ENCODE peak calls at places on chromosome 13, in nine cellular contexts. One of them, this sample, is unnamed.

GRCh38 chr13:113207890-113208423 is 512 bp downstream of the PCID2 start:
- DNase-seq in activated T-cell treated with anti-CD3 and anti-CD28 coated beads for 1 hour: no peak
- DNase-seq in left ventricle myocardium inferior: peak; percentile 35
- DNase-seq in AG04450: no peak
- DNase-seq in substantia nigra: no peak
- DNase-seq in aorta: peak; percentile 86
- DNase-seq in activated naive CD8-positive, alpha-beta T cell treated with anti-CD3 and anti-CD28 coated beads, Interleukin-2, amount 10 ng/mL, durations not matched to agents 7 days and 5 days: no peak
- DNase-seq in mucosa of descending colon: peak; percentile 65
- DNase-seq in uterus: no peak
- DNase-seq in this sample: peak; percentile 77

GRCh38 chr13:114127473-114128347 is 4.7 kb downstream of the RASA3 start:
- DNase-seq in activated T-cell treated with anti-CD3 and anti-CD28 coated beads for 1 hour: no peak
- DNase-seq in left ventricle myocardium inferior: no peak
- DNase-seq in AG04450: no peak
- DNase-seq in substantia nigra: no peak
- DNase-seq in aorta: no peak
- DNase-seq in activated naive CD8-positive, alpha-beta T cell treated with anti-CD3 and anti-CD28 coated beads, Interleukin-2, amount 10 ng/mL, durations not matched to agents 7 days and 5 days: no peak
- DNase-seq in mucosa of descending colon: no peak
- DNase-seq in uterus: no peak
- DNase-seq in this sample: no peak

GRCh38 chr13:30619731-30620130 is 2.0 kb downstream of the USPL1 start:
- DNase-seq in activated T-cell treated with anti-CD3 and anti-CD28 coated beads for 1 hour: no peak
- DNase-seq in left ventricle myocardium inferior: no peak
- DNase-seq in AG04450: no peak
- DNase-seq in substantia nigra: no peak
- DNase-seq in aorta: no peak
- DNase-seq in activated naive CD8-positive, alpha-beta T cell treated with anti-CD3 and anti-CD28 coated beads, Interleukin-2, amount 10 ng/mL, durations not matched to agents 7 days and 5 days: no peak
- DNase-seq in mucosa of descending colon: no peak
- DNase-seq in uterus: no peak
- DNase-seq in this sample: peak; percentile 73

GRCh38 chr13:113155201-113155600 is 3.2 kb upstream of the PROZ start:
- DNase-seq in activated T-cell treated with anti-CD3 and anti-CD28 coated beads for 1 hour: no peak
- DNase-seq in left ventricle myocardium inferior: no peak
- DNase-seq in AG04450: no peak
- DNase-seq in substantia nigra: no peak
- DNase-seq in aorta: no peak
- DNase-seq in activated naive CD8-positive, alpha-beta T cell treated with anti-CD3 and anti-CD28 coated beads, Interleukin-2, amount 10 ng/mL, durations not matched to agents 7 days and 5 days: no peak
- DNase-seq in mucosa of descending colon: no peak
- DNase-seq in uterus: no peak
- DNase-seq in this sample: no peak

GRCh38 chr13:51523082-51523518 is 61.2 kb upstream of the WDFY2 start:
- DNase-seq in activated T-cell treated with anti-CD3 and anti-CD28 coated beads for 1 hour: no peak
- DNase-seq in left ventricle myocardium inferior: no peak
- DNase-seq in AG04450: no peak
- DNase-seq in substantia nigra: peak; percentile 0
- DNase-seq in aorta: no peak
- DNase-seq in activated naive CD8-positive, alpha-beta T cell treated with anti-CD3 and anti-CD28 coated beads, Interleukin-2, amount 10 ng/mL, durations not matched to agents 7 days and 5 days: peak; percentile 43
- DNase-seq in mucosa of descending colon: no peak
- DNase-seq in uterus: peak; percentile 37
- DNase-seq in this sample: peak; percentile 38

GRCh38 chr13:79776538-79776937 is 295.6 kb downstream of the NDFIP2 start:
- DNase-seq in activated T-cell treated with anti-CD3 and anti-CD28 coated beads for 1 hour: no peak
- DNase-seq in left ventricle myocardium inferior: no peak
- DNase-seq in AG04450: no peak
- DNase-seq in substantia nigra: no peak
- DNase-seq in aorta: no peak
- DNase-seq in activated naive CD8-positive, alpha-beta T cell treated with anti-CD3 and anti-CD28 coated beads, Interleukin-2, amount 10 ng/mL, durations not matched to agents 7 days and 5 days: no peak
- DNase-seq in mucosa of descending colon: no peak
- DNase-seq in uterus: no peak
- DNase-seq in this sample: peak; percentile 63

GRCh38 chr13:110106726-110107125 is 200.2 kb downstream of the COL4A1 start:
- DNase-seq in activated T-cell treated with anti-CD3 and anti-CD28 coated beads for 1 hour: no peak
- DNase-seq in left ventricle myocardium inferior: peak; percentile 75
- DNase-seq in AG04450: no peak
- DNase-seq in substantia nigra: peak; percentile 17
- DNase-seq in aorta: peak; percentile 85
- DNase-seq in activated naive CD8-positive, alpha-beta T cell treated with anti-CD3 and anti-CD28 coated beads, Interleukin-2, amount 10 ng/mL, durations not matched to agents 7 days and 5 days: no peak
- DNase-seq in mucosa of descending colon: no peak
- DNase-seq in uterus: peak; percentile 56
- DNase-seq in this sample: no peak

GRCh38 chr13:34162545-34162936 is 344.6 kb downstream of the RFC3 start:
- DNase-seq in activated T-cell treated with anti-CD3 and anti-CD28 coated beads for 1 hour: no peak
- DNase-seq in left ventricle myocardium inferior: no peak
- DNase-seq in AG04450: no peak
- DNase-seq in substantia nigra: no peak
- DNase-seq in aorta: no peak
- DNase-seq in activated naive CD8-positive, alpha-beta T cell treated with anti-CD3 and anti-CD28 coated beads, Interleukin-2, amount 10 ng/mL, durations not matched to agents 7 days and 5 days: no peak
- DNase-seq in mucosa of descending colon: no peak
- DNase-seq in uterus: no peak
- DNase-seq in this sample: no peak

GRCh38 chr13:101576977-101577376 is 124.5 kb downstream of the ITGBL1 start:
- DNase-seq in activated T-cell treated with anti-CD3 and anti-CD28 coated beads for 1 hour: no peak
- DNase-seq in left ventricle myocardium inferior: no peak
- DNase-seq in AG04450: no peak
- DNase-seq in substantia nigra: no peak
- DNase-seq in aorta: no peak
- DNase-seq in activated naive CD8-positive, alpha-beta T cell treated with anti-CD3 and anti-CD28 coated beads, Interleukin-2, amount 10 ng/mL, durations not matched to agents 7 days and 5 days: no peak
- DNase-seq in mucosa of descending colon: no peak
- DNase-seq in uterus: no peak
- DNase-seq in this sample: no peak

GRCh38 chr13:33721719-33722118 is 96.2 kb upstream of the RFC3 start:
- DNase-seq in activated T-cell treated with anti-CD3 and anti-CD28 coated beads for 1 hour: no peak
- DNase-seq in left ventricle myocardium inferior: no peak
- DNase-seq in AG04450: no peak
- DNase-seq in substantia nigra: no peak
- DNase-seq in aorta: no peak
- DNase-seq in activated naive CD8-positive, alpha-beta T cell treated with anti-CD3 and anti-CD28 coated beads, Interleukin-2, amount 10 ng/mL, durations not matched to agents 7 days and 5 days: no peak
- DNase-seq in mucosa of descending colon: no peak
- DNase-seq in uterus: no peak
- DNase-seq in this sample: peak; percentile 79

GRCh38 chr13:113073942-113074341 is 31.6 kb upstream of the F7 start:
- DNase-seq in activated T-cell treated with anti-CD3 and anti-CD28 coated beads for 1 hour: no peak
- DNase-seq in left ventricle myocardium inferior: no peak
- DNase-seq in AG04450: no peak
- DNase-seq in substantia nigra: no peak
- DNase-seq in aorta: no peak
- DNase-seq in activated naive CD8-positive, alpha-beta T cell treated with anti-CD3 and anti-CD28 coated beads, Interleukin-2, amount 10 ng/mL, durations not matched to agents 7 days and 5 days: no peak
- DNase-seq in mucosa of descending colon: no peak
- DNase-seq in uterus: no peak
- DNase-seq in this sample: no peak

GRCh38 chr13:95607363-95607762 is 37.1 kb downstream of the DZIP1 start:
- DNase-seq in activated T-cell treated with anti-CD3 and anti-CD28 coated beads for 1 hour: no peak
- DNase-seq in left ventricle myocardium inferior: no peak
- DNase-seq in AG04450: no peak
- DNase-seq in substantia nigra: no peak
- DNase-seq in aorta: no peak
- DNase-seq in activated naive CD8-positive, alpha-beta T cell treated with anti-CD3 and anti-CD28 coated beads, Interleukin-2, amount 10 ng/mL, durations not matched to agents 7 days and 5 days: no peak
- DNase-seq in mucosa of descending colon: no peak
- DNase-seq in uterus: no peak
- DNase-seq in this sample: no peak

GRCh38 chr13:35764359-35765015 is 288.0 kb upstream of the MAB21L1 start:
- DNase-seq in activated T-cell treated with anti-CD3 and anti-CD28 coated beads for 1 hour: no peak
- DNase-seq in left ventricle myocardium inferior: no peak
- DNase-seq in AG04450: no peak
- DNase-seq in substantia nigra: no peak
- DNase-seq in aorta: no peak
- DNase-seq in activated naive CD8-positive, alpha-beta T cell treated with anti-CD3 and anti-CD28 coated beads, Interleukin-2, amount 10 ng/mL, durations not matched to agents 7 days and 5 days: no peak
- DNase-seq in mucosa of descending colon: no peak
- DNase-seq in uterus: no peak
- DNase-seq in this sample: no peak

GRCh38 chr13:111893071-111893606 is 173.8 kb upstream of the SOX1 start:
- DNase-seq in activated T-cell treated with anti-CD3 and anti-CD28 coated beads for 1 hour: no peak
- DNase-seq in left ventricle myocardium inferior: no peak
- DNase-seq in AG04450: no peak
- DNase-seq in substantia nigra: no peak
- DNase-seq in aorta: peak; percentile 70
- DNase-seq in activated naive CD8-positive, alpha-beta T cell treated with anti-CD3 and anti-CD28 coated beads, Interleukin-2, amount 10 ng/mL, durations not matched to agents 7 days and 5 days: no peak
- DNase-seq in mucosa of descending colon: no peak
- DNase-seq in uterus: no peak
- DNase-seq in this sample: peak; percentile 76

GRCh38 chr13:98821372-98822237 is 69.1 kb upstream of the SLC15A1 start:
- DNase-seq in activated T-cell treated with anti-CD3 and anti-CD28 coated beads for 1 hour: no peak
- DNase-seq in left ventricle myocardium inferior: no peak
- DNase-seq in AG04450: no peak
- DNase-seq in substantia nigra: no peak
- DNase-seq in aorta: no peak
- DNase-seq in activated naive CD8-positive, alpha-beta T cell treated with anti-CD3 and anti-CD28 coated beads, Interleukin-2, amount 10 ng/mL, durations not matched to agents 7 days and 5 days: no peak
- DNase-seq in mucosa of descending colon: no peak
- DNase-seq in uterus: peak; percentile 42
- DNase-seq in this sample: peak; percentile 7

GRCh38 chr13:98141938-98142426 is 912 bp upstream of the FARP1 start:
- DNase-seq in activated T-cell treated with anti-CD3 and anti-CD28 coated beads for 1 hour: no peak
- DNase-seq in left ventricle myocardium inferior: peak; percentile 19
- DNase-seq in AG04450: no peak
- DNase-seq in substantia nigra: no peak
- DNase-seq in aorta: no peak
- DNase-seq in activated naive CD8-positive, alpha-beta T cell treated with anti-CD3 and anti-CD28 coated beads, Interleukin-2, amount 10 ng/mL, durations not matched to agents 7 days and 5 days: no peak
- DNase-seq in mucosa of descending colon: no peak
- DNase-seq in uterus: no peak
- DNase-seq in this sample: peak; percentile 63

GRCh38 chr13:65112123-65113075 is 2117.7 kb downstream of the PCDH9 start:
- DNase-seq in activated T-cell treated with anti-CD3 and anti-CD28 coated beads for 1 hour: no peak
- DNase-seq in left ventricle myocardium inferior: no peak
- DNase-seq in AG04450: no peak
- DNase-seq in substantia nigra: no peak
- DNase-seq in aorta: no peak
- DNase-seq in activated naive CD8-positive, alpha-beta T cell treated with anti-CD3 and anti-CD28 coated beads, Interleukin-2, amount 10 ng/mL, durations not matched to agents 7 days and 5 days: no peak
- DNase-seq in mucosa of descending colon: no peak
- DNase-seq in uterus: no peak
- DNase-seq in this sample: peak; percentile 34

GRCh38 chr13:38875186-38875875 is 115.3 kb downstream of the STOML3 start:
- DNase-seq in activated T-cell treated with anti-CD3 and anti-CD28 coated beads for 1 hour: no peak
- DNase-seq in left ventricle myocardium inferior: no peak
- DNase-seq in AG04450: no peak
- DNase-seq in substantia nigra: no peak
- DNase-seq in aorta: no peak
- DNase-seq in activated naive CD8-positive, alpha-beta T cell treated with anti-CD3 and anti-CD28 coated beads, Interleukin-2, amount 10 ng/mL, durations not matched to agents 7 days and 5 days: no peak
- DNase-seq in mucosa of descending colon: no peak
- DNase-seq in uterus: no peak
- DNase-seq in this sample: no peak

GRCh38 chr13:37954191-37954590 is 84.6 kb upstream of the TRPC4 start:
- DNase-seq in activated T-cell treated with anti-CD3 and anti-CD28 coated beads for 1 hour: no peak
- DNase-seq in left ventricle myocardium inferior: no peak
- DNase-seq in AG04450: no peak
- DNase-seq in substantia nigra: no peak
- DNase-seq in aorta: no peak
- DNase-seq in activated naive CD8-positive, alpha-beta T cell treated with anti-CD3 and anti-CD28 coated beads, Interleukin-2, amount 10 ng/mL, durations not matched to agents 7 days and 5 days: no peak
- DNase-seq in mucosa of descending colon: no peak
- DNase-seq in uterus: no peak
- DNase-seq in this sample: no peak

GRCh38 chr13:26971990-26972888 is 199.4 kb downstream of the USP12 start:
- DNase-seq in activated T-cell treated with anti-CD3 and anti-CD28 coated beads for 1 hour: no peak
- DNase-seq in left ventricle myocardium inferior: no peak
- DNase-seq in AG04450: no peak
- DNase-seq in substantia nigra: no peak
- DNase-seq in aorta: peak; percentile 39
- DNase-seq in activated naive CD8-positive, alpha-beta T cell treated with anti-CD3 and anti-CD28 coated beads, Interleukin-2, amount 10 ng/mL, durations not matched to agents 7 days and 5 days: peak; percentile 46
- DNase-seq in mucosa of descending colon: peak; percentile 84
- DNase-seq in uterus: no peak
- DNase-seq in this sample: peak; percentile 48

GRCh38 chr13:50805805-50806204 is 37.7 kb downstream of the DLEU7 start:
- DNase-seq in activated T-cell treated with anti-CD3 and anti-CD28 coated beads for 1 hour: no peak
- DNase-seq in left ventricle myocardium inferior: no peak
- DNase-seq in AG04450: no peak
- DNase-seq in substantia nigra: no peak
- DNase-seq in aorta: no peak
- DNase-seq in activated naive CD8-positive, alpha-beta T cell treated with anti-CD3 and anti-CD28 coated beads, Interleukin-2, amount 10 ng/mL, durations not matched to agents 7 days and 5 days: no peak
- DNase-seq in mucosa of descending colon: no peak
- DNase-seq in uterus: no peak
- DNase-seq in this sample: peak; percentile 11

GRCh38 chr13:27667946-27668345 is 46.3 kb downstream of the POLR1D start:
- DNase-seq in activated T-cell treated with anti-CD3 and anti-CD28 coated beads for 1 hour: no peak
- DNase-seq in left ventricle myocardium inferior: peak; percentile 22
- DNase-seq in AG04450: no peak
- DNase-seq in substantia nigra: no peak
- DNase-seq in aorta: no peak
- DNase-seq in activated naive CD8-positive, alpha-beta T cell treated with anti-CD3 and anti-CD28 coated beads, Interleukin-2, amount 10 ng/mL, durations not matched to agents 7 days and 5 days: no peak
- DNase-seq in mucosa of descending colon: no peak
- DNase-seq in uterus: no peak
- DNase-seq in this sample: peak; percentile 6

GRCh38 chr13:105670179-105671015 is 865.1 kb downstream of the EFNB2 start:
- DNase-seq in activated T-cell treated with anti-CD3 and anti-CD28 coated beads for 1 hour: no peak
- DNase-seq in left ventricle myocardium inferior: no peak
- DNase-seq in AG04450: no peak
- DNase-seq in substantia nigra: no peak
- DNase-seq in aorta: no peak
- DNase-seq in activated naive CD8-positive, alpha-beta T cell treated with anti-CD3 and anti-CD28 coated beads, Interleukin-2, amount 10 ng/mL, durations not matched to agents 7 days and 5 days: no peak
- DNase-seq in mucosa of descending colon: no peak
- DNase-seq in uterus: no peak
- DNase-seq in this sample: no peak

GRCh38 chr13:59483441-59484116 is 680.1 kb downstream of the DIAPH3 start:
- DNase-seq in activated T-cell treated with anti-CD3 and anti-CD28 coated beads for 1 hour: no peak
- DNase-seq in left ventricle myocardium inferior: peak; percentile 28
- DNase-seq in AG04450: no peak
- DNase-seq in substantia nigra: no peak
- DNase-seq in aorta: no peak
- DNase-seq in activated naive CD8-positive, alpha-beta T cell treated with anti-CD3 and anti-CD28 coated beads, Interleukin-2, amount 10 ng/mL, durations not matched to agents 7 days and 5 days: no peak
- DNase-seq in mucosa of descending colon: no peak
- DNase-seq in uterus: no peak
- DNase-seq in this sample: no peak

GRCh38 chr13:25267715-25268114 is 19.6 kb downstream of the MTMR6 start:
- DNase-seq in activated T-cell treated with anti-CD3 and anti-CD28 coated beads for 1 hour: no peak
- DNase-seq in left ventricle myocardium inferior: no peak
- DNase-seq in AG04450: no peak
- DNase-seq in substantia nigra: no peak
- DNase-seq in aorta: no peak
- DNase-seq in activated naive CD8-positive, alpha-beta T cell treated with anti-CD3 and anti-CD28 coated beads, Interleukin-2, amount 10 ng/mL, durations not matched to agents 7 days and 5 days: no peak
- DNase-seq in mucosa of descending colon: no peak
- DNase-seq in uterus: no peak
- DNase-seq in this sample: peak; percentile 40

GRCh38 chr13:28384789-28385188 is 110.1 kb downstream of the FLT1 start:
- DNase-seq in activated T-cell treated with anti-CD3 and anti-CD28 coated beads for 1 hour: no peak
- DNase-seq in left ventricle myocardium inferior: no peak
- DNase-seq in AG04450: no peak
- DNase-seq in substantia nigra: no peak
- DNase-seq in aorta: no peak
- DNase-seq in activated naive CD8-positive, alpha-beta T cell treated with anti-CD3 and anti-CD28 coated beads, Interleukin-2, amount 10 ng/mL, durations not matched to agents 7 days and 5 days: no peak
- DNase-seq in mucosa of descending colon: no peak
- DNase-seq in uterus: no peak
- DNase-seq in this sample: no peak

GRCh38 chr13:106063591-106064308 is 471.7 kb downstream of the EFNB2 start:
- DNase-seq in activated T-cell treated with anti-CD3 and anti-CD28 coated beads for 1 hour: no peak
- DNase-seq in left ventricle myocardium inferior: no peak
- DNase-seq in AG04450: peak; percentile 30
- DNase-seq in substantia nigra: no peak
- DNase-seq in aorta: no peak
- DNase-seq in activated naive CD8-positive, alpha-beta T cell treated with anti-CD3 and anti-CD28 coated beads, Interleukin-2, amount 10 ng/mL, durations not matched to agents 7 days and 5 days: no peak
- DNase-seq in mucosa of descending colon: no peak
- DNase-seq in uterus: no peak
- DNase-seq in this sample: peak; percentile 81

GRCh38 chr13:89382986-89383385 is 1711.8 kb downstream of the SLITRK5 start:
- DNase-seq in activated T-cell treated with anti-CD3 and anti-CD28 coated beads for 1 hour: no peak
- DNase-seq in left ventricle myocardium inferior: no peak
- DNase-seq in AG04450: no peak
- DNase-seq in substantia nigra: no peak
- DNase-seq in aorta: no peak
- DNase-seq in activated naive CD8-positive, alpha-beta T cell treated with anti-CD3 and anti-CD28 coated beads, Interleukin-2, amount 10 ng/mL, durations not matched to agents 7 days and 5 days: no peak
- DNase-seq in mucosa of descending colon: no peak
- DNase-seq in uterus: no peak
- DNase-seq in this sample: no peak

GRCh38 chr13:98476106-98476505 is 100.8 kb downstream of the STK24 start:
- DNase-seq in activated T-cell treated with anti-CD3 and anti-CD28 coated beads for 1 hour: peak; percentile 30
- DNase-seq in left ventricle myocardium inferior: no peak
- DNase-seq in AG04450: no peak
- DNase-seq in substantia nigra: no peak
- DNase-seq in aorta: no peak
- DNase-seq in activated naive CD8-positive, alpha-beta T cell treated with anti-CD3 and anti-CD28 coated beads, Interleukin-2, amount 10 ng/mL, durations not matched to agents 7 days and 5 days: peak; percentile 43
- DNase-seq in mucosa of descending colon: no peak
- DNase-seq in uterus: no peak
- DNase-seq in this sample: no peak

GRCh38 chr13:29901714-29902631 is 51.6 kb upstream of the UBL3 start:
- DNase-seq in activated T-cell treated with anti-CD3 and anti-CD28 coated beads for 1 hour: no peak
- DNase-seq in left ventricle myocardium inferior: peak; percentile 16
- DNase-seq in AG04450: peak; percentile 92
- DNase-seq in substantia nigra: no peak
- DNase-seq in aorta: no peak
- DNase-seq in activated naive CD8-positive, alpha-beta T cell treated with anti-CD3 and anti-CD28 coated beads, Interleukin-2, amount 10 ng/mL, durations not matched to agents 7 days and 5 days: no peak
- DNase-seq in mucosa of descending colon: peak; percentile 47
- DNase-seq in uterus: peak; percentile 32
- DNase-seq in this sample: peak; percentile 94

GRCh38 chr13:91017031-91017668 is 330.3 kb upstream of the MIR17HG start:
- DNase-seq in activated T-cell treated with anti-CD3 and anti-CD28 coated beads for 1 hour: no peak
- DNase-seq in left ventricle myocardium inferior: no peak
- DNase-seq in AG04450: no peak
- DNase-seq in substantia nigra: peak; percentile 1
- DNase-seq in aorta: no peak
- DNase-seq in activated naive CD8-positive, alpha-beta T cell treated with anti-CD3 and anti-CD28 coated beads, Interleukin-2, amount 10 ng/mL, durations not matched to agents 7 days and 5 days: peak; percentile 34
- DNase-seq in mucosa of descending colon: no peak
- DNase-seq in uterus: no peak
- DNase-seq in this sample: peak; percentile 61

This sample was measured in mesenchymal stem cell.